ENCODE peak calls at places on chromosomes 3 and 15, in four cellular contexts. O is neural crest cell; B is activated CD4-positive, alpha-beta T cell treated with anti-CD3 and anti-CD28 coated beads, Interleukin-2, amount 50 U/mL, for 4 hours; V is sciatic nerve. N is an unnamed sample.

GRCh38 chr3:46700772-46701171 is 420 bp upstream of the TMIE start:
- DNase-seq in V (no peak), O (no peak), B (no peak), N (no peak)

GRCh38 chr15:41952003-41952563 is 20.3 kb downstream of the EHD4 start:
- DNase-seq in O (no peak), V (no peak), B (no peak), N (no peak)

GRCh38 chr15:70557506-70558258 is 205.7 kb downstream of the UACA start:
- DNase-seq in B (no peak), O (no peak), V (peak), N (no peak)

GRCh38 chr3:126720596-126720995 is 16.6 kb downstream of the CHCHD6 start:
- DNase-seq in O (no peak), B (no peak), V (no peak), N (no peak)

GRCh38 chr3:57061556-57061955 is 1.1 kb downstream of the SPATA12 start:
- DNase-seq in B (no peak), O (no peak), V (no peak), N (no peak)

GRCh38 chr3:69294014-69294771 is 91.7 kb downstream of the FRMD4B start:
- DNase-seq in O (no peak), B (no peak), V (no peak), N (no peak)

GRCh38 chr3:196144383-196145105 is 62.7 kb upstream of the TFRC start:
- DNase-seq in V (no peak), B (no peak), O (no peak), N (no peak)

GRCh38 chr3:66398228-66399025 is 102.4 kb downstream of the LRIG1 start:
- DNase-seq in B (no peak), O (no peak), V (peak), N (peak)

GRCh38 chr3:50268703-50269451 is at the start of gene SEMA3B:
- DNase-seq in B (no peak), V (peak), O (no peak), N (peak)

GRCh38 chr3:65330072-65330471 is 642.3 kb upstream of the ADAMTS9 start:
- DNase-seq in O (no peak), B (no peak), V (no peak), N (no peak)